ENCODE peak calls at places on chromosomes 6 and 20, in six cellular contexts. X, G, L, R, O and E are unnamed samples.

GRCh38 chr20:46509523-46509922 is 3.8 kb downstream of the ZNF334 start:
- DNase-seq in X (no peak), G (no peak), L (no peak), R (no peak), O (no peak), E (no peak)

GRCh38 chr6:51120016-51120415 is 301.3 kb downstream of the TFAP2B start:
- DNase-seq in X (no peak), G (peak; percentile 66), L (no peak), R (no peak), O (no peak), E (no peak)

GRCh38 chr6:142953373-142954273 is 8.6 kb upstream of the HIVEP2 start:
- DNase-seq in X (no peak), G (no peak), L (no peak), R (no peak), O (no peak), E (no peak)

GRCh38 chr20:18537651-18538050 is 29.6 kb upstream of the SMIM26 start:
- DNase-seq in X (no peak), G (peak; percentile 42), L (no peak), R (no peak), O (no peak), E (no peak)

GRCh38 chr6:94272327-94272726 is 853.0 kb upstream of the EPHA7 start:
- DNase-seq in X (no peak), G (no peak), L (no peak), R (no peak), O (no peak), E (no peak)

GRCh38 chr6:75609639-75610590 is 8.2 kb downstream of the SENP6 start:
- DNase-seq in X (no peak), G (no peak), L (no peak), R (peak; percentile 18), O (no peak), E (peak; percentile 77)

GRCh38 chr6:82954937-82955577 is 110.6 kb downstream of the UBE3D start:
- DNase-seq in X (no peak), G (peak; percentile 53), L (no peak), R (peak; percentile 50), O (no peak), E (peak; percentile 86)

GRCh38 chr6:121694389-121695185 is 259.1 kb downstream of the GJA1 start:
- DNase-seq in X (no peak), G (no peak), L (no peak), R (peak; percentile 36), O (no peak), E (peak; percentile 76)

GRCh38 chr6:52641826-52642225 is 29.1 kb upstream of the TMEM14A start:
- DNase-seq in X (no peak), G (no peak), L (no peak), R (no peak), O (no peak), E (no peak)

GRCh38 chr20:63947638-63948456 is 8.4 kb downstream of the UCKL1 start:
- DNase-seq in X (no peak), G (no peak), L (no peak), R (no peak), O (no peak), E (no peak)

GRCh38 chr6:79601020-79601609 is 30.0 kb upstream of the SH3BGRL2 start:
- DNase-seq in X (no peak), G (peak; percentile 83), L (no peak), R (peak; percentile 73), O (no peak), E (peak; percentile 85)

GRCh38 chr6:167796668-167797031 is 30.1 kb upstream of the AFDN start:
- DNase-seq in X (no peak), G (no peak), L (no peak), R (no peak), O (no peak), E (no peak)

GRCh38 chr20:49287555-49288249 is 9.8 kb upstream of the ZNFX1 start:
- DNase-seq in X (no peak), G (peak; percentile 73), L (no peak), R (peak; percentile 73), O (peak; percentile 30), E (peak; percentile 78)

GRCh38 chr20:49286689-49287551 is 9.1 kb upstream of the ZNFX1 start:
- DNase-seq in X (no peak), G (peak; percentile 50), L (no peak), R (no peak), O (peak; percentile 31), E (peak; percentile 66)

GRCh38 chr20:49284818-49285217 is 7.0 kb upstream of the ZNFX1 start:
- DNase-seq in X (no peak), G (no peak), L (no peak), R (no peak), O (no peak), E (no peak)

GRCh38 chr20:49285233-49285668 is 7.4 kb upstream of the ZNFX1 start:
- DNase-seq in X (no peak), G (no peak), L (no peak), R (no peak), O (no peak), E (no peak)

GRCh38 chr20:49285813-49286494 is 8.1 kb upstream of the ZNFX1 start:
- DNase-seq in X (no peak), G (no peak), L (no peak), R (no peak), O (no peak), E (no peak)
- H3K79me2 ChIP-seq in X (peaks cover 76% of the 10 kb centered on the region), G (peaks cover 70% of the 10 kb centered on the region), L (peaks cover 38% of the 10 kb centered on the region), R (peaks cover 68% of the 10 kb centered on the region), O (peaks cover 81% of the 10 kb centered on the region), E (peaks cover 71% of the 10 kb centered on the region)

GRCh38 chr6:2117447-2117846 is 128.0 kb downstream of the GMDS start:
- DNase-seq in X (no peak), G (no peak), L (no peak), R (no peak), O (no peak), E (no peak)

GRCh38 chr6:2120912-2121311 is 124.5 kb downstream of the GMDS start:
- DNase-seq in X (no peak), G (no peak), L (no peak), R (no peak), O (no peak), E (no peak)

GRCh38 chr6:2116496-2116895 is 128.9 kb downstream of the GMDS start:
- DNase-seq in X (no peak), G (peak; percentile 56), L (no peak), R (no peak), O (no peak), E (peak; percentile 15)

GRCh38 chr6:2119275-2119674 is 126.1 kb downstream of the GMDS start:
- DNase-seq in X (no peak), G (no peak), L (no peak), R (no peak), O (no peak), E (no peak)

GRCh38 chr6:2118136-2118535 is 127.3 kb downstream of the GMDS start:
- DNase-seq in X (no peak), G (no peak), L (no peak), R (no peak), O (no peak), E (no peak)
- H3K4me2 ChIP-seq in X (no peak overlapping the region), G (no peak overlapping the region), L (no peak overlapping the region), R (no peak overlapping the region), O (no peak overlapping the region), E (no peak overlapping the region)

GRCh38 chr6:37698264-37699137 is 818 bp upstream of the MDGA1 start:
- DNase-seq in X (peak; percentile 24), G (peak; percentile 58), L (peak; percentile 82), R (peak; percentile 53), O (peak; percentile 65), E (peak; percentile 2)

GRCh38 chr6:37696220-37696840 is 1.4 kb downstream of the MDGA1 start:
- DNase-seq in X (no peak), G (peak; percentile 41), L (peak; percentile 62), R (peak; percentile 42), O (no peak), E (peak; percentile 42)

GRCh38 chr6:37695273-37695672 is 2.4 kb downstream of the MDGA1 start:
- DNase-seq in X (no peak), G (no peak), L (no peak), R (no peak), O (no peak), E (no peak)

GRCh38 chr6:37695857-37696219 is 1.8 kb downstream of the MDGA1 start:
- DNase-seq in X (no peak), G (peak; percentile 12), L (no peak), R (no peak), O (no peak), E (peak; percentile 29)

DNA sequence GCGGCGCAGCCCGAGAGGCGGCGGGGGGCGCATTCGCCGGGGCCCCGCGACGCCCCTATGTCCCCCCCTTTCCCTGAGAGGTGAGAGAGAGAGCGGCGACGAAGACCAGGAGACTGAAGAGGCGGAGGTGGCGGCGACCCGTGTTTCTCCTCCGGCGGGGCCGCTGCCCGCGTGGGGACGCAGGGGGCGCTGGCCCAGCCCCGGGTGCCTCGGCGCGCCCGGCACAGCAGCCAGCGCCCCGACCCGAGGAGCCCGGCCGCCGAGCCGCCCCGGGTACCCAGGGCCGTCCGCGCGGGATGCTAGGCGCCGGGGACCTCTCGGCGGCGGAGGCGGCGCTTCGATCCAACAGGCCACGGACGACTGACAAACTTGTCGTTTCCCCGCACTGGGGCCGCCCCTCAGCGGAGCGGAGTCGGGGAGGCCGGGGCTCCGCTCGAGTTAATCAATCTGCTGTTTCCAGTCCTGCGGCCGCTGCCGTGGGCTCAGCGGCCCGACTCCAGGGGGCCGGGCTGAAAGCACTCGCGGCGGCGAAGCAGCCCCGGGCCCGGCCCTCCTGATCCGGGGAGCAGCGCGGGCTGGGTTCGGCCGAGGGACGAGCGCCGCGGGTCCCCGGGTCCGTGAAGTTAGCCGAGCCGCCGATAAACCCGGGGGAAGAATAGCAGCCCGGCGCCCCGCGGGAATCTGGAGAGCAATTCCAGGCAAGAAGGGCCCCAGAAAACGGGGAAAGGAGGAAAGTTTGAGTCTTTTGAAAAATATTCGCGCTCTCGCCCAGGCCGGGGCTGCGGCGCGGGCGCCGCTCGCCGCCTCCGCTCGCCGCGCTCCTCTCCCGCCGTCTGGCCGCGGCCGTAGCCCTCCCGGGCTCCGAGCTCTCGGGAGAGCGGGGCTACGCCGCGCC is 595 bp downstream of the MDGA1 start:
- DNase-seq in X (no peak), G (no peak), L (peak; percentile 64), R (no peak), O (peak; percentile 47), E (peak; percentile 12)
- TF ChIP-seq EZH2 in X (no peak), G (no peak), L (peak; percentile 68), R (no peak), O (no peak), E (no peak)

GRCh38 chr6:24890471-24890870 is 45.3 kb downstream of the RIPOR2 start:
- DNase-seq in X (no peak), G (no peak), L (no peak), R (no peak), O (no peak), E (no peak)

GRCh38 chr6:24888967-24889366 is 46.8 kb downstream of the RIPOR2 start:
- DNase-seq in X (no peak), G (no peak), L (no peak), R (no peak), O (no peak), E (no peak)

GRCh38 chr6:24893342-24893850 is 42.4 kb downstream of the RIPOR2 start:
- DNase-seq in X (no peak), G (no peak), L (no peak), R (no peak), O (no peak), E (no peak)

GRCh38 chr6:24887520-24887919 is 48.2 kb downstream of the RIPOR2 start:
- DNase-seq in X (no peak), G (no peak), L (no peak), R (no peak), O (no peak), E (no peak)

DNA sequence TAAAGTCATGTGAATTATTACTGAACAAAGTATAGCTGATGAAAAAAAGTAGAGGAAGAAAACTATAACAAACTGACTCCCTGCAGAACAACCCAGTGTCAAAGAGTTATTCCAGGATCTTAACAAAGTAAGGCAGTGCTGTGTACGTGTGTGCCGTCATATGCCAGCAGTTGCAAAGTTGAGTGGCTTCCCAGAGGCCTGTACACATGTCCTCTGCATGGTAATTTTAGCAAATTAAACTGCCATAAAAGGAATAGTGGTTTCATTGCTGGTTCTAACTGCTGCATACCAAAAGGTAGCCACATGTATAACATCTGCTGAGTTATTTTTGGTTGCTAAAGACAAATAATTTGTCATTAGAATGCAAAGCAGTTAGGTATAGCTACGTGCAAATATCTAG is 44.8 kb downstream of the RIPOR2 start:
- DNase-seq in X (no peak), G (no peak), L (no peak), R (no peak), O (no peak), E (no peak)
- H3K79me2 ChIP-seq in X (no peaks in the 10 kb centered on the region), G (no peaks in the 10 kb centered on the region), L (no peaks in the 10 kb centered on the region), R (no peaks in the 10 kb centered on the region), O (no peaks in the 10 kb centered on the region), E (no peaks in the 10 kb centered on the region)